ENCODE peak calls at places on chromosome 9, in four cellular contexts. One of them, this sample, is unnamed.

GRCh38 chr9:26524225-26524624 is 368.4 kb downstream of the CAAP1 start:
- DNase-seq in AG04449: no peak
- DNase-seq in AG10803: no peak
- DNase-seq in cardiac muscle cell: no peak
- DNase-seq in this sample: no peak

GRCh38 chr9:23587433-23587832 is 238.6 kb downstream of the ELAVL2 start:
- DNase-seq in AG04449: no peak
- DNase-seq in AG10803: no peak
- DNase-seq in cardiac muscle cell: no peak
- DNase-seq in this sample: no peak

GRCh38 chr9:96158909-96159575 is 142.9 kb downstream of the HSD17B3 start:
- DNase-seq in AG04449: no peak
- DNase-seq in AG10803: peak
- DNase-seq in cardiac muscle cell: no peak
- DNase-seq in this sample: no peak

GRCh38 chr9:18941060-18941746 is 91.8 kb downstream of the SAXO1 start:
- DNase-seq in AG04449: no peak
- DNase-seq in AG10803: no peak
- DNase-seq in cardiac muscle cell: no peak
- DNase-seq in this sample: no peak

GRCh38 chr9:94922098-94922607 is 195.7 kb downstream of the AOPEP start:
- DNase-seq in AG04449: peak
- DNase-seq in AG10803: peak
- DNase-seq in cardiac muscle cell: peak
- DNase-seq in this sample: no peak

GRCh38 chr9:89122944-89123343 is 55.7 kb downstream of the SHC3 start:
- DNase-seq in AG04449: no peak
- DNase-seq in AG10803: peak
- DNase-seq in cardiac muscle cell: peak
- DNase-seq in this sample: no peak

GRCh38 chr9:36991516-36992134 is 42.4 kb downstream of the PAX5 start:
- DNase-seq in AG04449: no peak
- DNase-seq in AG10803: no peak
- DNase-seq in cardiac muscle cell: peak
- DNase-seq in this sample: peak

GRCh38 chr9:94593459-94594345 is at the start of gene FBP2:
- DNase-seq in AG04449: no peak
- DNase-seq in AG10803: no peak
- DNase-seq in cardiac muscle cell: peak
- DNase-seq in this sample: no peak

GRCh38 chr9:83327323-83327722 is 210.9 kb downstream of the FRMD3 start:
- DNase-seq in AG04449: no peak
- DNase-seq in AG10803: peak
- DNase-seq in cardiac muscle cell: peak
- DNase-seq in this sample: no peak

GRCh38 chr9:70409800-70410199 is 4.7 kb downstream of the KLF9 start:
- DNase-seq in AG04449: no peak
- DNase-seq in AG10803: no peak
- DNase-seq in cardiac muscle cell: no peak
- DNase-seq in this sample: no peak

GRCh38 chr9:110579763-110580255 is 268 bp upstream of the SVEP1 start:
- DNase-seq in AG04449: no peak
- DNase-seq in AG10803: peak
- DNase-seq in cardiac muscle cell: peak
- DNase-seq in this sample: no peak

GRCh38 chr9:131815971-131816873 is 76.3 kb upstream of the RAPGEF1 start:
- DNase-seq in AG04449: no peak
- DNase-seq in AG10803: no peak
- DNase-seq in cardiac muscle cell: no peak
- DNase-seq in this sample: no peak

GRCh38 chr9:99361827-99362226 is 139.7 kb downstream of the SEC61B start:
- DNase-seq in AG04449: no peak
- DNase-seq in AG10803: no peak
- DNase-seq in cardiac muscle cell: no peak
- DNase-seq in this sample: no peak

GRCh38 chr9:5632540-5632939 is 3.6 kb downstream of the RIC1 start:
- DNase-seq in AG04449: no peak
- DNase-seq in AG10803: no peak
- DNase-seq in cardiac muscle cell: no peak
- DNase-seq in this sample: no peak

GRCh38 chr9:77523891-77524290 is 124.2 kb downstream of the GNA14 start:
- DNase-seq in AG04449: no peak
- DNase-seq in AG10803: peak
- DNase-seq in cardiac muscle cell: no peak
- DNase-seq in this sample: no peak

GRCh38 chr9:79944991-79945390 is 373.2 kb downstream of the TLE4 start:
- DNase-seq in AG04449: no peak
- DNase-seq in AG10803: no peak
- DNase-seq in cardiac muscle cell: no peak
- DNase-seq in this sample: no peak

GRCh38 chr9:95505072-95505471 is 11.7 kb downstream of the PTCH1 start:
- DNase-seq in AG04449: no peak
- DNase-seq in AG10803: no peak
- DNase-seq in cardiac muscle cell: no peak
- DNase-seq in this sample: peak

GRCh38 chr9:93126825-93127368 is 7.2 kb downstream of the NINJ1 start:
- DNase-seq in AG04449: no peak
- DNase-seq in AG10803: no peak
- DNase-seq in cardiac muscle cell: peak
- DNase-seq in this sample: no peak

GRCh38 chr9:107557236-107557990 is 67.8 kb upstream of the KLF4 start:
- DNase-seq in AG04449: no peak
- DNase-seq in AG10803: no peak
- DNase-seq in cardiac muscle cell: peak
- DNase-seq in this sample: no peak

GRCh38 chr9:91158946-91159345 is 202.8 kb downstream of the AUH start:
- DNase-seq in AG04449: no peak
- DNase-seq in AG10803: no peak
- DNase-seq in cardiac muscle cell: no peak
- DNase-seq in this sample: no peak

GRCh38 chr9:118058227-118058626 is 354.0 kb downstream of the TLR4 start:
- DNase-seq in AG04449: no peak
- DNase-seq in AG10803: no peak
- DNase-seq in cardiac muscle cell: no peak
- DNase-seq in this sample: no peak

GRCh38 chr9:108720191-108720642 is 135.6 kb downstream of the ACTL7B start:
- DNase-seq in AG04449: no peak
- DNase-seq in AG10803: no peak
- DNase-seq in cardiac muscle cell: no peak
- DNase-seq in this sample: no peak

GRCh38 chr9:108272350-108272899 is 583.4 kb downstream of the ACTL7B start:
- DNase-seq in AG04449: no peak
- DNase-seq in AG10803: peak
- DNase-seq in cardiac muscle cell: peak
- DNase-seq in this sample: peak

GRCh38 chr9:86557918-86558317 is 203.7 kb upstream of the TUT7 start:
- DNase-seq in AG04449: no peak
- DNase-seq in AG10803: peak
- DNase-seq in cardiac muscle cell: no peak
- DNase-seq in this sample: no peak

DNA sequence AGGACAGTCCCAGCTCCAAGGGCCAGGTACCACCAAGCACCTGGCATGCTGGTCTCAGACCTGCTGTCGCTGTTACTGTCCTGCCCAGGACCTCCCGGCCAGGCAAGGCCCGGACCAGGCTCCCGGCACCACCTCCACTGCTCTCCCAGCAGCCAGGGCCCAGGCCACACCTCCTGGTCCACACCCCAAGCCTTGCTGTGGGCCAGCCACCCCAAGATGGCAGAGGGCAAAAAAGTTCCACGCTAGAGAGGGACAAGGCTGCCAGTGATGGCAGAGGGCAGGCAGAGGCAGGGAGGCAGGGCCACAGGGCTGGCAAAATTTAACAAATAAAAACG is 1.1 kb downstream of the DNLZ start:
- DNase-seq in AG04449: no peak
- DNase-seq in AG10803: peak
- DNase-seq in cardiac muscle cell: no peak
- DNase-seq in this sample: no peak
- H3K4me3 ChIP-seq in AG04449: no peak
- H3K4me3 ChIP-seq in AG10803: peak
- H3K4me3 ChIP-seq in cardiac muscle cell: no peak
- H3K4me3 ChIP-seq in this sample: no peak

DNA sequence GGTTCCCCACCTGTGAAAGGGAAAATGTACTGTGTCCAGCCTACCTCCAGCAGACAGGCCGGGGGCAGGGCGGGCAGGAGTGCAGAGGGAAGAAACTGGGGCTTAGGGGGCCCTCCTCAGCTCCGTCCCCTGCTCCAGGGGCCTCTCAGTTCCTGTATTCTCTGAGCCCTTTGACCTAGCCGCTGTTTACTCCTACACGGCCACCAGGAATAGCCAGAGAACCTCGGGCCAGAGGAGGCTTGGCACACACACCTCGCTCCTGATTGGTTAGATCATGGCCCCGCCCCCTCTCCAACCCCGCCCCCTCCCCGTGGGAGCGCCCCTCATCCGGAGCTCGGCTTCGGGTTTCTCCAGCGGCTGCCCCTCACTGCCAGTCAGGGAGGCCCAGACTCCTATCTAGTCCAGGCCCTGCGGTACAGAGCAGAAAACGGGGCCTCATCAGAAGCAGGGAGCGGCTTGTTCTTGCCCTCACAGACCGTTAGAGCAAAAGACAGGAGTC is 2.2 kb downstream of the ST6GALNAC6 start:
- DNase-seq in AG04449: no peak
- DNase-seq in AG10803: peak
- DNase-seq in cardiac muscle cell: peak
- DNase-seq in this sample: peak
- H3K4me3 ChIP-seq in AG04449: peak
- H3K4me3 ChIP-seq in AG10803: peak
- H3K4me3 ChIP-seq in cardiac muscle cell: peak
- H3K4me3 ChIP-seq in this sample: peak

GRCh38 chr9:98046161-98046543 is 10.4 kb upstream of the NANS start:
- DNase-seq in AG04449: no peak
- DNase-seq in AG10803: no peak
- DNase-seq in cardiac muscle cell: no peak
- DNase-seq in this sample: no peak
- H3K4me3 ChIP-seq in AG04449: no peak
- H3K4me3 ChIP-seq in AG10803: no peak
- H3K4me3 ChIP-seq in cardiac muscle cell: no peak
- H3K4me3 ChIP-seq in this sample: peak

DNA sequence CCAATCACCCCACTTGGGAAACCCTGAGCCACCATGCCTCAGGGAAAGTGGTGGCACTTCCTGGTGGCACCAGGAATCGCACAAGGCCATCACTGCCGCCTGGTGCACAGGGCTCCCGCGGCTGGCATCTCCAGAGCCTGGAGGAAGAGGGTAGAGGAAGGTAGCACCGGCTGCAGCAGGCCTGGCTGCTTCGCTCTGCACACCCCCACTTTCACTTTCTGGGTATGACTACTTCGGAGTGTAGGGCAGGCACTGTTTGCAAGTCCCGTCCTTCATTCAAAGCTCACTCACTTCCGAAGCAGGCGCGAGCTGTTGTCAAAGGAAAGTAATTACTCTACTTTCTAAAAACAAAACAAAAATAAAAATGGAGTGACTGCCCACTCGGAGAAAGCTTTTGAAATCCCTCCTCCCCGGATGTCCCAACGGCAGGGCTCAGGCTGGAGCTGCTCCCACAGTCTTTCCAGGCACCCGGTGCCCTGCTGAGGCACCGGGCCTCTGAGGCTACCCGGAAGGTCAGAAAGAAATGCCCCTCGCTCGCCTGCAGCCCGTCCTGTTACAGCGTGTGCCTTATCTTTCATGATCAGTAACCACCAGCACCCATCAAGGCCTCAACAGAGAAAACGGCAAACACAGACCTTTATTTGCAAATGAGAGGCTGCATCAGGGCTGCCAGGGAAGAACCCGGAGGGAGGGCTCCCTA is 2.0 kb downstream of the BRD3 start:
- DNase-seq in AG04449: no peak
- DNase-seq in AG10803: peak
- DNase-seq in cardiac muscle cell: peak
- DNase-seq in this sample: peak
- H3K4me3 ChIP-seq in AG04449: peak
- H3K4me3 ChIP-seq in AG10803: peak
- H3K4me3 ChIP-seq in cardiac muscle cell: peak
- H3K4me3 ChIP-seq in this sample: peak

DNA sequence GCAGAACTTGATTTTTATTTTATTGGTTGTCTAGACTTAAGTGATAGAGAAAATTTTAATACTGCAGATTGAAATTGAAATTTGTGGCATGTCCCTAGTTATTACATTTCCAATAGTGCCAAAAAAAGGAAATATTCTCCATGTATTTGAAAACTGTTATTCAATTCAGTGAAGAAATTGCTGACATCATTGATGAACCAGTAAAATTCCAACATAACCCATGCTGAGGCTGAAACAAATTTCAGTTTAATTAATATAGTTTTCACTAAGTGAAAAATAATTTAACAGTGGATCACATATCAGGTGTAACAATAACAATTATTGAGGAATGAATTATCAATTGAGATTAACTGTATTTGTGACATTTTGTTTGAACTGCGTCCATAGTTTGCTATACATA is 38.7 kb downstream of the LURAP1L start:
- DNase-seq in AG04449: no peak
- DNase-seq in AG10803: no peak
- DNase-seq in cardiac muscle cell: no peak
- DNase-seq in this sample: no peak
- H3K4me3 ChIP-seq in AG04449: no peak
- H3K4me3 ChIP-seq in AG10803: peak
- H3K4me3 ChIP-seq in cardiac muscle cell: no peak
- H3K4me3 ChIP-seq in this sample: no peak

DNA sequence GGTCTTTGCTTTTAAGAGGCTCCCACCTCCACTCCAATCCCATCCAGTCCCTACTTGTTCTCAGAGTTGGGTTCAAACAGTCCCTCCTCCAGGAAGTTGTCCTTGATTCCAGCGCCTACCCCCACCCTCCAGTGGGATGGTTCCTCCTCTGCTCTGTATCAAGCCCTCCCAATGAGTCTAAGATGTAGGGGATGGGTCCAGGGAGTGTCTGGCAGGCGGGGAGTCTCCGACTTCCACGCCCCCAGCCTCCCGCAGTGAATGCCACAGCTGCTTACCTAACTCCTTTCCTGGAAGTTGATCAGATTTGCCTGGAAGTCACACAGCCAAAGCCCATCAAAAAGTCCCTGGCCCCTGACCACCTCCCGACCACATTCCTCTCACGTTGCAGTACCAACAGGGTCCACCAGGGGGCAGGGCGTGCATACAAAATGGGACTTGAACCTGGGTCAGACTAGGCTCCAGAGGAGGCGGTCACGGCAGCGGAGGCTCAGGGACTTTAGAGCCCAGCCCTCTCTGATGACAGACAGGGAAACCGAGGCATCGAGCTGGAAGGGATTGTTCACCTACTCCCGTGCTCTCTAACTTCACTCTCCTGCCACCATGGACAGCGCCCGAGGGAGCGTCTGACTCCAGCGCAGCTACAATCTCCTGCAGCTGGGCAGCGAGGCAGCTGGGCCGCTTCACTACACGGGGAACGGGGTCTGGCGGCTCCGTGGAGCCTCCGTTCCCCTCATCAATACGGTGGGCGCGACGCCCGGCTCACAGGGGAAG is 25.0 kb upstream of the TDRD7 start:
- DNase-seq in AG04449: no peak
- DNase-seq in AG10803: peak
- DNase-seq in cardiac muscle cell: peak
- DNase-seq in this sample: peak
- H3K4me3 ChIP-seq in AG04449: no peak
- H3K4me3 ChIP-seq in AG10803: no peak
- H3K4me3 ChIP-seq in cardiac muscle cell: no peak
- H3K4me3 ChIP-seq in this sample: peak